ENCODE peak calls at places on chromosome 15, in ten cellular contexts. Q is stimulated activated CD8-positive, alpha-beta memory T cell treated with anti-CD3 and anti-CD28 coated beads, Interleukin-4, amount 100 ng/mL, for 4 hours; O is GM19239; Z is activated T-cell treated with anti-CD3 and anti-CD28 coated beads for 1 hour; I is NCI-H748 treated with DMSO at 0.1 percent for 48 hours; B is activated CD4-positive, alpha-beta T cell treated with anti-CD3 and anti-CD28 coated beads, Interleukin-2, amount 50 U/mL, for 1 hour; W is NCI-H69; T is omental fat pad; E is adipocyte; J is HuH-7. N is an unnamed sample.

GRCh38 chr15:71501344-71502128 is 308.8 kb upstream of the NR2E3 start:
- DNase-seq in Q (no peak), O (no peak), Z (no peak), I (no peak), B (no peak), W (no peak), T (no peak), E (peak; percentile 11), J (no peak), N (no peak)

GRCh38 chr15:61084944-61085367 is 144.1 kb downstream of the RORA start:
- DNase-seq in Q (no peak), O (no peak), Z (no peak), I (no peak), B (no peak), W (peak; percentile 71), T (no peak), E (no peak), J (no peak), N (no peak)

GRCh38 chr15:89016549-89017041 is 71.7 kb upstream of the ABHD2 start:
- DNase-seq in Q (no peak), O (no peak), Z (no peak), I (no peak), B (no peak), W (peak; percentile 3), T (no peak), E (no peak), J (no peak), N (no peak)

GRCh38 chr15:78671626-78672211 is 30.7 kb upstream of the CHRNB4 start:
- DNase-seq in Q (no peak), O (no peak), Z (no peak), I (peak; percentile 39), B (no peak), W (peak; percentile 97), T (no peak), E (no peak), J (no peak), N (peak; percentile 17)

GRCh38 chr15:65612616-65612946 is 1.6 kb upstream of the INTS14 start:
- DNase-seq in Q (no peak), O (no peak), Z (no peak), I (no peak), B (no peak), W (no peak), T (no peak), E (no peak), J (no peak), N (no peak)

GRCh38 chr15:77643764-77644163 is 11.1 kb upstream of the LINGO1 start:
- DNase-seq in Q (no peak), O (no peak), Z (no peak), I (no peak), B (no peak), W (no peak), T (no peak), E (no peak), J (no peak), N (no peak)

GRCh38 chr15:32983679-32984078 is 210.8 kb downstream of the FMN1 start:
- DNase-seq in Q (no peak), O (no peak), Z (no peak), I (no peak), B (no peak), W (no peak), T (no peak), E (no peak), J (no peak), N (no peak)

GRCh38 chr15:85149460-85150129 is 167.9 kb downstream of the PDE8A start:
- DNase-seq in Q (no peak), O (no peak), Z (no peak), I (no peak), B (no peak), W (no peak), T (no peak), E (peak; percentile 19), J (no peak), N (no peak)

GRCh38 chr15:44666208-44667038 is 3.0 kb upstream of the SPG11 start:
- DNase-seq in Q (no peak), O (no peak), Z (no peak), I (no peak), B (no peak), W (no peak), T (no peak), E (no peak), J (no peak), N (no peak)

GRCh38 chr15:89090791-89091666 is 2.8 kb downstream of the ABHD2 start:
- DNase-seq in Q (no peak), O (no peak), Z (peak; percentile 27), I (peak; percentile 21), B (peak; percentile 37), W (peak; percentile 52), T (no peak), E (peak; percentile 77), J (no peak), N (peak; percentile 71)

GRCh38 chr15:43808960-43809678 is 8.7 kb downstream of the HYPK start:
- DNase-seq in Q (no peak), O (no peak), Z (no peak), I (no peak), B (no peak), W (no peak), T (no peak), E (no peak), J (no peak), N (no peak)

GRCh38 chr15:70101459-70102113 is 3.9 kb upstream of the TLE3 start:
- DNase-seq in Q (no peak), O (no peak), Z (no peak), I (no peak), B (no peak), W (peak; percentile 94), T (no peak), E (peak; percentile 71), J (peak; percentile 93), N (peak; percentile 70)

GRCh38 chr15:66951976-66952375 is 113.4 kb upstream of the SMAD3 start:
- DNase-seq in Q (no peak), O (no peak), Z (no peak), I (no peak), B (no peak), W (no peak), T (no peak), E (peak; percentile 43), J (no peak), N (no peak)

GRCh38 chr15:64014995-64015394 is 31.3 kb downstream of the DAPK2 start:
- DNase-seq in Q (no peak), O (no peak), Z (no peak), I (no peak), B (no peak), W (no peak), T (no peak), E (no peak), J (no peak), N (no peak)

GRCh38 chr15:63599401-63600000 is 2.3 kb downstream of the FBXL22 start:
- DNase-seq in Q (peak; percentile 7), O (no peak), Z (no peak), I (no peak), B (peak; percentile 46), W (peak; percentile 88), T (no peak), E (peak; percentile 36), J (peak; percentile 51), N (peak; percentile 54)

GRCh38 chr15:29044506-29044905 is 158.7 kb downstream of the APBA2 start:
- DNase-seq in Q (no peak), O (no peak), Z (no peak), I (no peak), B (no peak), W (no peak), T (no peak), E (peak; percentile 27), J (no peak), N (no peak)

GRCh38 chr15:28885630-28886430 is at the start of gene APBA2:
- DNase-seq in Q (no peak), O (no peak), Z (peak; percentile 39), I (no peak), B (peak; percentile 51), W (peak; percentile 78), T (no peak), E (peak; percentile 70), J (no peak), N (peak; percentile 13)

GRCh38 chr15:59590027-59590426 is 21.6 kb upstream of the GCNT3 start:
- DNase-seq in Q (no peak), O (no peak), Z (no peak), I (no peak), B (no peak), W (no peak), T (no peak), E (no peak), J (no peak), N (no peak)

GRCh38 chr15:58555168-58556027 is 123.6 kb downstream of the LIPC start:
- DNase-seq in Q (no peak), O (no peak), Z (no peak), I (no peak), B (no peak), W (peak; percentile 83), T (no peak), E (no peak), J (no peak), N (no peak)

GRCh38 chr15:78944202-78944625 is 632 bp downstream of the CTSH start:
- DNase-seq in Q (no peak), O (no peak), Z (no peak), I (no peak), B (no peak), W (no peak), T (no peak), E (no peak), J (peak; percentile 45), N (no peak)

GRCh38 chr15:44023176-44023575 is 171.9 kb downstream of the FRMD5 start:
- DNase-seq in Q (no peak), O (no peak), Z (no peak), I (no peak), B (no peak), W (no peak), T (no peak), E (no peak), J (no peak), N (no peak)

GRCh38 chr15:60899322-60899966 is 329.7 kb downstream of the RORA start:
- DNase-seq in Q (no peak), O (peak; percentile 13), Z (no peak), I (no peak), B (no peak), W (no peak), T (no peak), E (no peak), J (no peak), N (no peak)